ENCODE peak calls at places on chromosomes 13 and 19, in seven cellular contexts. O is heart left ventricle, R is cardiac fibroblast, B is A549, X is AG04450, W is foreskin fibroblast, K is BE2C. G is an unnamed sample.
A peak's percentile ranks its signal among the peaks of the same experiment; 100 is the strongest.

GRCh38 chr13:36251528-36251927 is 37.2 kb upstream of the SOHLH2 start:
- DNase-seq in B (no peak), X (no peak), R (no peak), O (no peak), W (peak; percentile 52), K (no peak), G (peak; percentile 20)

GRCh38 chr13:113151745-113152707 is 6.4 kb upstream of the PROZ start:
- DNase-seq in B (no peak), O (no peak), X (peak; percentile 24), W (peak; percentile 79), K (no peak), R (peak; percentile 64), G (no peak)

GRCh38 chr13:105804561-105805190 is 730.8 kb downstream of the EFNB2 start:
- DNase-seq in K (no peak), O (no peak), W (peak; percentile 73), R (peak; percentile 24), X (peak; percentile 11), B (no peak), G (peak; percentile 57)

GRCh38 chr19:56720281-56720680 is 48.7 kb upstream of the ZNF835 start:
- DNase-seq in X (no peak), O (peak; percentile 10), B (no peak), R (no peak), W (no peak), K (no peak), G (no peak)

GRCh38 chr19:44808463-44809371 is at the start of gene BCAM:
- DNase-seq in B (peak; percentile 53), W (peak; percentile 83), X (no peak), K (peak; percentile 74), R (peak; percentile 85), O (peak; percentile 93), G (peak; percentile 34)

GRCh38 chr19:16001481-16002312 is 52.9 kb downstream of the OR10H4 start:
- DNase-seq in W (peak; percentile 81), X (peak; percentile 49), K (no peak), O (no peak), B (no peak), R (peak; percentile 80), G (peak; percentile 47)

GRCh38 chr13:66940113-66940512 is 290.0 kb downstream of the PCDH9 start:
- DNase-seq in W (no peak), B (no peak), R (peak; percentile 5), O (no peak), X (no peak), K (no peak), G (peak; percentile 94)

GRCh38 chr13:73421310-73421912 is 362.6 kb downstream of the KLF5 start:
- DNase-seq in X (no peak), W (no peak), O (no peak), R (peak; percentile 2), K (no peak), B (no peak), G (peak; percentile 99)

GRCh38 chr19:2524840-2525723 is 49.2 kb downstream of the GADD45B start:
- DNase-seq in B (peak; percentile 86), X (no peak), O (no peak), K (peak; percentile 45), W (peak; percentile 80), R (no peak), G (peak; percentile 85)

GRCh38 chr13:105846923-105847322 is 688.5 kb downstream of the EFNB2 start:
- DNase-seq in O (no peak), B (no peak), X (no peak), K (no peak), W (no peak), R (no peak), G (no peak)

GRCh38 chr13:94661396-94661795 is 50.9 kb downstream of the SOX21 start:
- DNase-seq in K (no peak), B (no peak), W (no peak), X (no peak), R (no peak), O (no peak), G (no peak)
- H3K4me3 ChIP-seq in K (no peak overlapping the region), B (no peak overlapping the region), W (no peak overlapping the region), X (no peak overlapping the region), R (no peak overlapping the region), O (no peak overlapping the region), G (no peak overlapping the region)

GRCh38 chr19:23401086-23401485 is 5.8 kb upstream of the ZNF91 start:
- DNase-seq in W (no peak), K (no peak), X (no peak), R (no peak), B (no peak), O (no peak), G (no peak)

GRCh38 chr19:23404676-23405075 is 9.4 kb upstream of the ZNF91 start:
- DNase-seq in K (no peak), O (no peak), R (no peak), W (no peak), B (no peak), X (no peak), G (peak; percentile 37)

GRCh38 chr19:23403024-23403423 is 7.8 kb upstream of the ZNF91 start:
- DNase-seq in B (no peak), K (no peak), O (no peak), X (no peak), R (no peak), W (no peak), G (no peak)

GRCh38 chr19:23402388-23402787 is 7.1 kb upstream of the ZNF91 start:
- DNase-seq in K (no peak), X (no peak), W (no peak), O (no peak), R (no peak), B (no peak), G (no peak)

DNA sequence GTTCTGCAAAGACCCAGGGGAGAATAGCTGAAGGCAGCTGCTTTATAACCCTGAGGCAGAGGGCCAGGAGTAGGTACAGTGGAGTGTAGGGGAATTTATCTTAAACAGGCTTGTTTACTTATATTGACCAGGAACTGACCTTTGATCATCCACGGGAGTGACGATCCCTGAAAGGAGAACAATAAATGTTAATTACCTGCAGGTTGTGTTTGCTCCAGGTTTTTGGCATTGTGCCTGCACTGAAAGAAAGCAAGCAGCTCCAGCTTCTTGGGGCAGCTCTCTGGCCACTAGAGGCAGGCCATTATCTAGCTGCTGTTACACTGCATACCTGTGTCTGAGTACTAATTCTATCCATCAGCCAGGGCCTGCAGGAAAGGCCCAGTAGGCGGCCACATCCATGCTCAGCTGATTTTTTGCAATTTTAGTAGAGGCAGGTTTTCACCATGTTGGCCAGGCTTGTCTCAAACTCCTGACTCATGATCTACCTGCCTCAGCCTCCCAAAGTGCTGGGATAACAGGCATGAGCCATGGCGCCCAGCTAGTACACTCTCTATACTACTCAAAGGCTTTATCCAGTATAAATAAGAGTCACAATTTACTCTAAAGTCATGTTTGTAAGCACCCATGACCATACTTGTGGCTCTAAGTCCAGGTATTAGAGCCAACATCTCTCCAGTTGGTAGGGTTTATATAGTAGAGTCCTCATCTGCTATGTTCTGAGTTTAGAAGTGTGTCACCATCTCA is 8.5 kb upstream of the ZNF91 start:
- DNase-seq in R (no peak), X (no peak), B (no peak), K (no peak), O (no peak), W (no peak), G (no peak)
- TF ChIP-seq CTCF in R (no peak), X (no peak), B (no peak), K (no peak), O (no peak), W (no peak), G (peak; percentile 4)

GRCh38 chr19:11479470-11480080 is 1.3 kb downstream of the ELAVL3 start:
- DNase-seq in W (peak; percentile 48), K (peak; percentile 95), X (no peak), B (no peak), O (no peak), R (peak; percentile 22), G (peak; percentile 41)
- H3K4me3 ChIP-seq in W (no peak overlapping the region), K (peak overlapping the region; percentile 75), X (no peak overlapping the region), B (no peak overlapping the region), O (peak overlapping the region; percentile 35), R (no peak overlapping the region), G (no peak overlapping the region)

GRCh38 chr19:48194041-48194871 is 23.8 kb downstream of the ZSWIM9 start:
- DNase-seq in X (no peak), W (peak; percentile 36), R (peak; percentile 17), K (peak; percentile 31), B (no peak), O (no peak), G (no peak)
- TF ChIP-seq CTCF in X (peak; percentile 64), W (peak; percentile 43), R (peak; percentile 64), K (peak; percentile 58), B (peak; percentile 47), O (no peak), G (peak; percentile 52)

GRCh38 chr13:108220042-108220441 is 1.9 kb downstream of the ABHD13 start:
- DNase-seq in X (no peak), B (no peak), W (no peak), O (no peak), K (no peak), R (no peak), G (peak; percentile 91)
- H3K4me3 ChIP-seq in X (peak overlapping the region; percentile 12), B (no peak overlapping the region), W (no peak overlapping the region), O (peak overlapping the region; percentile 100), K (peak overlapping the region; percentile 92), R (no peak overlapping the region), G (peak overlapping the region; percentile 78)

GRCh38 chr13:50797081-50797480 is 46.4 kb downstream of the DLEU7 start:
- DNase-seq in B (no peak), X (no peak), R (peak; percentile 20), O (no peak), K (no peak), W (no peak), G (no peak)

GRCh38 chr13:50800091-50800739 is 43.3 kb downstream of the DLEU7 start:
- DNase-seq in W (no peak), K (no peak), O (no peak), B (no peak), X (no peak), R (no peak), G (no peak)

GRCh38 chr13:50798923-50799322 is 44.6 kb downstream of the DLEU7 start:
- DNase-seq in R (no peak), O (no peak), W (peak; percentile 75), K (no peak), X (no peak), B (no peak), G (peak; percentile 18)

GRCh38 chr13:50805805-50806204 is 37.7 kb downstream of the DLEU7 start:
- DNase-seq in W (peak; percentile 11), X (no peak), B (peak; percentile 11), O (no peak), R (peak; percentile 29), K (no peak), G (peak; percentile 26)

GRCh38 chr13:50801087-50801931 is 42.2 kb downstream of the DLEU7 start:
- DNase-seq in O (peak; percentile 73), R (peak; percentile 85), W (peak; percentile 89), K (peak; percentile 73), X (peak; percentile 37), B (peak; percentile 57), G (peak; percentile 77)
- TF ChIP-seq CTCF in O (peak; percentile 67), R (peak; percentile 71), W (peak; percentile 59), K (peak; percentile 88), X (peak; percentile 85), B (peak; percentile 62), G (peak; percentile 86)

G was measured in epithelial cell of esophagus.